ENCODE peak calls at places on chromosomes 5 and 9, in nine cellular contexts. Q is NCI-H2029; T is AG08396; W is MV-4-11; F is activated CD8-positive, alpha-beta T cell treated with anti-CD3 and anti-CD28 coated beads for 36 hours; K is uterus; B is T-helper 2 cell; A is GM19239; P is dorsolateral prefrontal cortex. Y is an unnamed sample.

GRCh38 chr9:112860466-112860865 is 30.2 kb downstream of the SLC46A2 start:
- DNase-seq in F (no peak), Q (no peak), A (no peak), B (no peak), P (no peak), T (no peak), W (peak), K (no peak), Y (no peak)

GRCh38 chr5:67588389-67588788 is 391.8 kb upstream of the CD180 start:
- DNase-seq in P (no peak), B (no peak), W (no peak), Q (no peak), T (no peak), K (no peak), F (no peak), A (no peak), Y (no peak)

GRCh38 chr9:113996531-113997001 is 81.5 kb downstream of the AMBP start:
- DNase-seq in K (no peak), W (no peak), A (no peak), F (no peak), T (no peak), Q (no peak), P (no peak), B (no peak), Y (no peak)

GRCh38 chr5:134464988-134465855 is 53.5 kb upstream of the CDKN2AIPNL start:
- DNase-seq in T (no peak), P (no peak), B (no peak), F (no peak), Q (no peak), W (no peak), K (peak), A (no peak), Y (no peak)

GRCh38 chr9:16356196-16356765 is 514.2 kb downstream of the BNC2 start:
- DNase-seq in F (no peak), B (no peak), T (no peak), A (no peak), P (no peak), W (no peak), K (no peak), Q (no peak), Y (no peak)

GRCh38 chr5:175494271-175495183 is 16.2 kb downstream of the SFXN1 start:
- DNase-seq in P (no peak), T (no peak), A (no peak), K (no peak), F (no peak), W (no peak), B (no peak), Q (no peak), Y (no peak)

GRCh38 chr5:122062205-122062604 is 15.9 kb downstream of the LOX start:
- DNase-seq in F (no peak), Q (no peak), B (no peak), W (no peak), P (no peak), K (no peak), A (no peak), T (no peak), Y (no peak)

GRCh38 chr5:126680215-126680817 is 79.6 kb downstream of the PHAX start:
- DNase-seq in Q (no peak), A (no peak), F (no peak), P (no peak), B (peak), K (no peak), T (no peak), W (peak), Y (peak)

GRCh38 chr5:140182075-140182709 is 7.2 kb downstream of the CYSTM1 start:
- DNase-seq in Q (peak), A (no peak), B (no peak), F (no peak), T (peak), P (no peak), K (no peak), W (no peak), Y (peak)

GRCh38 chr5:22644859-22645258 is 208.3 kb downstream of the CDH12 start:
- DNase-seq in B (no peak), T (no peak), K (no peak), A (no peak), P (no peak), W (no peak), F (no peak), Q (no peak), Y (no peak)

GRCh38 chr5:146718628-146719027 is 159.9 kb downstream of the PPP2R2B start:
- DNase-seq in P (no peak), W (no peak), A (no peak), B (no peak), K (no peak), F (no peak), Q (no peak), T (no peak), Y (no peak)

GRCh38 chr5:132209131-132209530 is 18.5 kb downstream of the P4HA2 start:
- DNase-seq in A (no peak), B (no peak), P (no peak), T (peak), W (no peak), Q (no peak), K (no peak), F (no peak), Y (no peak)

GRCh38 chr5:120479066-120479465 is 15.0 kb downstream of the PRR16 start:
- DNase-seq in K (no peak), Q (no peak), T (no peak), F (no peak), P (no peak), A (no peak), W (no peak), B (no peak), Y (no peak)

GRCh38 chr5:6253846-6254245 is 124.5 kb downstream of the MED10 start:
- DNase-seq in B (no peak), Q (no peak), P (no peak), T (no peak), W (no peak), A (no peak), F (no peak), K (no peak), Y (no peak)

GRCh38 chr9:89969156-89969566 is 364.3 kb downstream of the GADD45G start:
- DNase-seq in T (no peak), P (no peak), A (no peak), K (no peak), B (peak), W (no peak), Q (peak), F (peak), Y (no peak)

Y was measured in MG63.